ENCODE peak calls at places on chromosome 13, in ten cellular contexts. U, Q, F, D, C, I, S, Z, A and T are unnamed samples.
A peak's percentile ranks its signal among the peaks of the same experiment; 100 is the strongest.

GRCh38 chr13:19592657-19593175 is 31.4 kb upstream of the TPTE2 start:
- DNase-seq in U (no peak), Q (no peak), F (no peak), D (no peak), C (no peak), I (no peak), S (no peak), Z (no peak), A (no peak), T (no peak)

GRCh38 chr13:40158218-40158617 is 502.8 kb downstream of the COG6 start:
- DNase-seq in U (no peak), Q (no peak), F (peak; percentile 68), D (peak; percentile 58), C (no peak), I (no peak), S (no peak), Z (no peak), A (no peak), T (no peak)

GRCh38 chr13:45584816-45585215 is 30.7 kb downstream of the ERICH6B start:
- DNase-seq in U (no peak), Q (no peak), F (no peak), D (peak; percentile 15), C (no peak), I (peak; percentile 11), S (peak; percentile 43), Z (no peak), A (no peak), T (peak; percentile 38)

GRCh38 chr13:94224670-94225069 is 254.8 kb downstream of the DCT start:
- DNase-seq in U (no peak), Q (no peak), F (no peak), D (no peak), C (no peak), I (no peak), S (peak; percentile 26), Z (no peak), A (no peak), T (no peak)

GRCh38 chr13:42807866-42808265 is 26.5 kb downstream of the FAM216B start:
- DNase-seq in U (peak; percentile 46), Q (no peak), F (no peak), D (peak; percentile 60), C (no peak), I (no peak), S (no peak), Z (no peak), A (no peak), T (no peak)

GRCh38 chr13:34591801-34592454 is 350.1 kb upstream of the NBEA start:
- DNase-seq in U (no peak), Q (no peak), F (no peak), D (no peak), C (no peak), I (no peak), S (no peak), Z (no peak), A (no peak), T (peak; percentile 31)

GRCh38 chr13:23739597-23739996 is 149.6 kb downstream of the MIPEP start:
- DNase-seq in U (no peak), Q (no peak), F (no peak), D (no peak), C (no peak), I (peak; percentile 14), S (no peak), Z (no peak), A (no peak), T (no peak)

GRCh38 chr13:21318891-21319532 is 140.1 kb downstream of the ZDHHC20 start:
- DNase-seq in U (no peak), Q (no peak), F (no peak), D (no peak), C (no peak), I (no peak), S (peak; percentile 47), Z (no peak), A (no peak), T (no peak)

GRCh38 chr13:41061914-41062837 is 867 bp downstream of the WBP4 start:
- DNase-seq in U (peak; percentile 90), Q (no peak), F (no peak), D (no peak), C (no peak), I (peak; percentile 79), S (peak; percentile 76), Z (no peak), A (no peak), T (no peak)

GRCh38 chr13:110015253-110015652 is 228.9 kb upstream of the IRS2 start:
- DNase-seq in U (no peak), Q (no peak), F (no peak), D (peak; percentile 56), C (no peak), I (no peak), S (no peak), Z (no peak), A (no peak), T (no peak)

GRCh38 chr13:99558570-99559180 is 57.4 kb downstream of the TM9SF2 start:
- DNase-seq in U (no peak), Q (no peak), F (no peak), D (no peak), C (no peak), I (no peak), S (no peak), Z (no peak), A (no peak), T (no peak)

GRCh38 chr13:51674276-51674675 is 90.0 kb downstream of the WDFY2 start:
- DNase-seq in U (no peak), Q (no peak), F (no peak), D (peak; percentile 93), C (no peak), I (no peak), S (peak; percentile 65), Z (no peak), A (no peak), T (peak; percentile 48)

GRCh38 chr13:108827637-108828036 is 198.2 kb downstream of the MYO16 start:
- DNase-seq in U (no peak), Q (no peak), F (no peak), D (peak; percentile 42), C (no peak), I (no peak), S (no peak), Z (no peak), A (no peak), T (no peak)

GRCh38 chr13:24671367-24672117 is 8.7 kb upstream of the ATP12A start:
- DNase-seq in U (peak; percentile 94), Q (peak; percentile 85), F (no peak), D (peak; percentile 87), C (no peak), I (peak; percentile 70), S (peak; percentile 87), Z (no peak), A (no peak), T (peak; percentile 80)

GRCh38 chr13:24459234-24459633 is 53.3 kb downstream of the PARP4 start:
- DNase-seq in U (peak; percentile 91), Q (peak; percentile 11), F (no peak), D (no peak), C (no peak), I (no peak), S (no peak), Z (no peak), A (no peak), T (no peak)

GRCh38 chr13:34654203-34654602 is 287.9 kb upstream of the NBEA start:
- DNase-seq in U (peak; percentile 38), Q (no peak), F (no peak), D (peak; percentile 17), C (no peak), I (no peak), S (peak; percentile 9), Z (no peak), A (no peak), T (no peak)

GRCh38 chr13:45393941-45394570 is 24.1 kb downstream of the SLC25A30 start:
- DNase-seq in U (peak; percentile 74), Q (no peak), F (no peak), D (peak; percentile 45), C (no peak), I (peak; percentile 67), S (peak; percentile 80), Z (no peak), A (no peak), T (peak; percentile 83)

GRCh38 chr13:68697551-68697950 is 1410.1 kb upstream of the ATXN8OS start:
- DNase-seq in U (no peak), Q (no peak), F (no peak), D (no peak), C (no peak), I (no peak), S (no peak), Z (no peak), A (no peak), T (no peak)

GRCh38 chr13:79160818-79161217 is 245.2 kb downstream of the RBM26 start:
- DNase-seq in U (no peak), Q (no peak), F (no peak), D (no peak), C (no peak), I (no peak), S (no peak), Z (no peak), A (no peak), T (no peak)

GRCh38 chr13:39565036-39565949 is 37.7 kb downstream of the LHFPL6 start:
- DNase-seq in U (peak; percentile 87), Q (peak; percentile 51), F (peak; percentile 58), D (peak; percentile 87), C (no peak), I (no peak), S (peak; percentile 82), Z (no peak), A (no peak), T (peak; percentile 78)

GRCh38 chr13:101556676-101557121 is 104.2 kb downstream of the ITGBL1 start:
- DNase-seq in U (peak; percentile 84), Q (no peak), F (no peak), D (no peak), C (no peak), I (no peak), S (no peak), Z (no peak), A (no peak), T (no peak)

GRCh38 chr13:109419896-109420295 is 366.5 kb downstream of the IRS2 start:
- DNase-seq in U (no peak), Q (no peak), F (no peak), D (peak; percentile 51), C (no peak), I (no peak), S (no peak), Z (no peak), A (no peak), T (no peak)

GRCh38 chr13:41827507-41828213 is 133.2 kb downstream of the VWA8 start:
- DNase-seq in U (peak; percentile 93), Q (peak; percentile 61), F (peak; percentile 37), D (peak; percentile 81), C (no peak), I (no peak), S (no peak), Z (no peak), A (no peak), T (no peak)

GRCh38 chr13:80339578-80339840 is 1.4 kb downstream of the SPRY2 start:
- DNase-seq in U (no peak), Q (no peak), F (no peak), D (no peak), C (no peak), I (no peak), S (peak; percentile 56), Z (no peak), A (no peak), T (no peak)

GRCh38 chr13:38702609-38703008 is 15.7 kb downstream of the FREM2 start:
- DNase-seq in U (no peak), Q (no peak), F (no peak), D (no peak), C (no peak), I (no peak), S (no peak), Z (no peak), A (no peak), T (no peak)